ENCODE peak calls at places on chromosome 15, in four cellular contexts. C is epithelial cell of proximal tubule, T is heart right ventricle, D is HFFc6. J is an unnamed sample.

GRCh38 chr15:77420610-77421369 is at the start of gene HMG20A:
- DNase-seq in D (peak), T (peak), C (peak), J (no peak)

GRCh38 chr15:101115318-101115886 is 136.4 kb downstream of the CHSY1 start:
- DNase-seq in D (no peak), T (no peak), C (no peak), J (no peak)

GRCh38 chr15:39594056-39594763 is 13.3 kb downstream of the THBS1 start:
- DNase-seq in T (no peak), C (no peak), D (peak), J (no peak)

GRCh38 chr15:47551559-47551958 is 165.7 kb upstream of the SEMA6D start:
- DNase-seq in T (no peak), D (no peak), C (no peak), J (no peak)

GRCh38 chr15:88636039-88636438 is 2.8 kb upstream of the ISG20 start:
- DNase-seq in T (no peak), C (no peak), D (no peak), J (no peak)

GRCh38 chr15:67146214-67146613 is 80.8 kb downstream of the SMAD3 start:
- DNase-seq in C (no peak), T (peak), D (peak), J (no peak)

GRCh38 chr15:58731756-58732535 is 17.6 kb downstream of the ADAM10 start:
- DNase-seq in D (peak), C (peak), T (no peak), J (peak)

GRCh38 chr15:66943456-66944095 is 121.8 kb upstream of the SMAD3 start:
- DNase-seq in C (no peak), D (no peak), T (no peak), J (no peak)

GRCh38 chr15:57462391-57462790 is 86.1 kb downstream of the CGNL1 start:
- DNase-seq in T (no peak), C (no peak), D (no peak), J (no peak)

GRCh38 chr15:73924258-73924921 is 1.9 kb upstream of the LOXL1 start:
- DNase-seq in C (no peak), T (no peak), D (peak), J (no peak)

GRCh38 chr15:71612869-71613268 is 197.5 kb upstream of the NR2E3 start:
- DNase-seq in D (no peak), C (no peak), T (no peak), J (no peak)

GRCh38 chr15:100934166-100934565 is 15.0 kb downstream of the LRRK1 start:
- DNase-seq in T (no peak), C (no peak), D (peak), J (no peak)

GRCh38 chr15:65245096-65245849 is 34.0 kb upstream of the CILP start:
- DNase-seq in D (peak), C (no peak), T (peak), J (no peak)

GRCh38 chr15:40630313-40630712 is 36.3 kb downstream of the KNL1 start:
- DNase-seq in D (no peak), C (no peak), T (no peak), J (no peak)

GRCh38 chr15:101250331-101250730 is 1.5 kb downstream of the CHSY1 start:
- DNase-seq in T (no peak), D (peak), C (peak), J (peak)

GRCh38 chr15:89993344-89993743 is 7.8 kb upstream of the ZNF710 start:
- DNase-seq in C (no peak), D (no peak), T (no peak), J (no peak)

GRCh38 chr15:84747423-84748273 is 744 bp upstream of the ZNF592 start:
- DNase-seq in D (peak), T (peak), C (no peak), J (no peak)

GRCh38 chr15:81894069-81894468 is 151.7 kb downstream of the MEX3B start:
- DNase-seq in T (no peak), D (no peak), C (no peak), J (no peak)

GRCh38 chr15:64892850-64893403 is 18.8 kb upstream of the ANKDD1A start:
- DNase-seq in C (no peak), D (no peak), T (no peak), J (no peak)

GRCh38 chr15:52445553-52445952 is 83.1 kb downstream of the MYO5A start:
- DNase-seq in T (no peak), C (no peak), D (no peak), J (no peak)

GRCh38 chr15:92683511-92683834 is 27.9 kb upstream of the FAM174B start:
- DNase-seq in D (no peak), C (no peak), T (peak), J (no peak)

GRCh38 chr15:99476413-99477222 is 89.2 kb upstream of the MEF2A start:
- DNase-seq in C (peak), T (no peak), D (peak), J (peak)

GRCh38 chr15:75037685-75038084 is 14.3 kb downstream of the PPCDC start:
- DNase-seq in T (no peak), C (no peak), D (no peak), J (no peak)

GRCh38 chr15:98653686-98654085 is 5.3 kb downstream of the IGF1R start:
- DNase-seq in C (no peak), T (peak), D (no peak), J (no peak)

GRCh38 chr15:98901438-98901837 is 106.2 kb downstream of the PGPEP1L start:
- DNase-seq in C (no peak), D (no peak), T (no peak), J (no peak)

GRCh38 chr15:98131924-98132323 is 171.4 kb downstream of the ARRDC4 start:
- DNase-seq in C (no peak), T (no peak), D (no peak), J (no peak)

GRCh38 chr15:25803541-25803940 is 59.6 kb downstream of the ATP10A start:
- DNase-seq in D (no peak), T (no peak), C (no peak), J (no peak)

GRCh38 chr15:42042602-42043400 is 22.0 kb upstream of the PLA2G4E start:
- DNase-seq in D (no peak), T (no peak), C (no peak), J (no peak)

GRCh38 chr15:70259030-70259424 is 161.3 kb upstream of the TLE3 start:
- DNase-seq in C (no peak), T (peak), D (peak), J (no peak)

GRCh38 chr15:69468241-69469121 is 15.9 kb downstream of the RPLP1 start:
- DNase-seq in D (peak), T (no peak), C (peak), J (peak)

J was measured in kidney epithelial cell.